ENCODE peak calls at places on chromosomes 4 and X, in ten cellular contexts. F is skeletal muscle cell; K is NCI-H1105; J is CD8-positive, alpha-beta T cell; B is ACHN; Z is cardiac fibroblast; O is naive thymus-derived CD8-positive, alpha-beta T cell; C is CD8-positive, alpha-beta memory T cell; U is transverse colon; W is germinal center. M is an unnamed sample.

GRCh38 chr4:149645790-149646189 is 169.9 kb downstream of the IQCM start:
- DNase-seq in U (no peak), K (no peak), B (peak), J (no peak), Z (no peak), O (no peak), W (no peak), F (no peak), C (no peak), M (peak)

GRCh38 chrX:119481218-119481875 is 13.1 kb downstream of the SLC25A5 start:
- DNase-seq in F (no peak), Z (no peak), C (no peak), U (no peak), J (no peak), W (no peak), K (no peak), O (no peak), B (no peak), M (no peak)

GRCh38 chrX:134255555-134255954 is 18.6 kb downstream of the CCDC160 start:
- DNase-seq in K (no peak), U (no peak), J (no peak), F (no peak), W (no peak), B (no peak), Z (no peak), O (no peak), C (no peak), M (peak)

GRCh38 chr4:40283413-40283812 is 51.7 kb upstream of the CHRNA9 start:
- DNase-seq in O (no peak), W (no peak), B (no peak), J (peak), K (no peak), C (no peak), U (no peak), Z (no peak), F (no peak), M (no peak)

GRCh38 chr4:3516061-3516835 is 16.0 kb downstream of the LRPAP1 start:
- DNase-seq in O (no peak), K (no peak), U (no peak), F (no peak), C (no peak), Z (no peak), W (no peak), B (no peak), J (no peak), M (no peak)

GRCh38 chr4:141375855-141376254 is 155.2 kb downstream of the ZNF330 start:
- DNase-seq in J (no peak), F (peak), C (no peak), U (no peak), Z (peak), W (no peak), K (no peak), B (peak), O (no peak), M (peak)

GRCh38 chr4:82360298-82361177 is 13.3 kb downstream of the HNRNPD start:
- DNase-seq in Z (peak), O (no peak), F (no peak), C (no peak), K (no peak), J (no peak), U (no peak), W (peak), B (peak), M (peak)

GRCh38 chrX:150564838-150565237 is 3.6 kb upstream of the MTM1 start:
- DNase-seq in F (no peak), K (no peak), C (no peak), U (no peak), J (no peak), W (no peak), Z (no peak), B (no peak), O (no peak), M (no peak)

GRCh38 chr4:156815717-156816319 is 155.8 kb downstream of the PDGFC start:
- DNase-seq in B (no peak), J (no peak), K (peak), U (no peak), Z (no peak), C (no peak), F (no peak), W (no peak), O (no peak), M (no peak)

GRCh38 chr4:93828332-93828829 is at the start of gene ATOH1:
- DNase-seq in C (no peak), K (peak), O (no peak), Z (no peak), U (peak), B (peak), W (no peak), F (no peak), J (no peak), M (peak)

GRCh38 chrX:107730298-107730655 is 45.3 kb downstream of the TSC22D3 start:
- DNase-seq in U (no peak), C (no peak), F (no peak), K (no peak), J (no peak), B (no peak), Z (no peak), W (no peak), O (no peak), M (no peak)

GRCh38 chr4:119081943-119082342 is 53.7 kb upstream of the MYOZ2 start:
- DNase-seq in O (no peak), W (no peak), B (no peak), F (no peak), Z (no peak), C (no peak), J (no peak), K (no peak), U (no peak), M (no peak)

GRCh38 chr4:26238426-26238781 is 82.4 kb upstream of the RBPJ start:
- DNase-seq in Z (no peak), J (no peak), B (no peak), K (peak), U (peak), C (no peak), F (no peak), O (no peak), W (no peak), M (peak)

GRCh38 chr4:151284534-151285245 is 7.7 kb downstream of the PRSS48 start:
- DNase-seq in K (no peak), C (no peak), O (no peak), Z (no peak), W (no peak), B (no peak), F (no peak), J (no peak), U (no peak), M (no peak)

GRCh38 chr4:152666946-152667345 is 12.9 kb downstream of the TMEM154 start:
- DNase-seq in Z (no peak), U (no peak), O (no peak), B (no peak), J (no peak), W (no peak), C (no peak), K (no peak), F (no peak), M (no peak)

GRCh38 chr4:101366331-101366730 is 19.0 kb upstream of the PPP3CA start:
- DNase-seq in U (no peak), O (no peak), C (no peak), F (no peak), B (no peak), Z (peak), J (no peak), W (no peak), K (no peak), M (no peak)

GRCh38 chrX:76996641-76997040 is 450.5 kb upstream of the FGF16 start:
- DNase-seq in C (no peak), Z (no peak), K (no peak), U (no peak), W (no peak), B (no peak), O (no peak), F (no peak), J (no peak), M (no peak)

GRCh38 chr4:106096454-106096853 is 201.2 kb downstream of the NPNT start:
- DNase-seq in J (no peak), K (no peak), B (no peak), W (no peak), C (no peak), U (no peak), Z (no peak), O (no peak), F (no peak), M (no peak)

GRCh38 chr4:54539500-54540029 is 118.2 kb upstream of the KIT start:
- DNase-seq in K (no peak), B (peak), J (no peak), C (no peak), O (no peak), W (no peak), F (no peak), U (peak), Z (peak), M (peak)

GRCh38 chr4:86909945-86910344 is 17.7 kb upstream of the C4orf36 start:
- DNase-seq in O (no peak), W (no peak), K (no peak), F (no peak), C (no peak), B (no peak), J (no peak), Z (no peak), U (no peak), M (no peak)

M was measured in SK-MEL-5.